ENCODE peak calls at places on chromosomes 6 and 20, in four cellular contexts. Z is hepatocyte, F is mammary epithelial cell, S is right cardiac atrium. V is an unnamed sample. For H3K9me3, the result is how much of the 10 kb centered on the place peaks cover.

GRCh38 chr6:37489697-37490336 is 9.9 kb downstream of the CCDC167 start:
- DNase-seq in Z (no peak), F (no peak), S (peak), V (no peak)

GRCh38 chr20:32482251-32483220 is 102.6 kb downstream of the NOL4L start:
- DNase-seq in Z (peak), F (peak), S (peak), V (no peak)

GRCh38 chr20:21179796-21180195 is 53.9 kb downstream of the KIZ start:
- DNase-seq in Z (no peak), F (no peak), S (no peak), V (no peak)

GRCh38 chr20:49583669-49584417 is 15.9 kb upstream of the PTGIS start:
- DNase-seq in Z (peak), F (peak), S (peak), V (peak)

GRCh38 chr6:90294989-90295853 is 1.4 kb downstream of the BACH2 start:
- DNase-seq in Z (peak), F (peak), S (peak), V (peak)

GRCh38 chr6:167462913-167463312 is 138.0 kb downstream of the TTLL2 start:
- DNase-seq in Z (no peak), F (no peak), S (no peak), V (no peak)

GRCh38 chr20:1841554-1842140 is 53.6 kb upstream of the SIRPA start:
- DNase-seq in Z (no peak), F (peak), S (no peak), V (no peak)

GRCh38 chr20:55253765-55254164 is 751.6 kb downstream of the CBLN4 start:
- DNase-seq in Z (peak), F (peak), S (no peak), V (no peak)

GRCh38 chr6:44594471-44594870 is 207.0 kb downstream of the CDC5L start:
- DNase-seq in Z (no peak), F (no peak), S (no peak), V (no peak)

GRCh38 chr6:158765509-158766068 is 53.6 kb downstream of the EZR start:
- DNase-seq in Z (peak), F (no peak), S (no peak), V (no peak)

GRCh38 chr20:59515013-59515905 is 89.1 kb upstream of the PHACTR3 start:
- DNase-seq in Z (peak), F (peak), S (peak), V (peak)

GRCh38 chr20:12660918-12661317 is 347.9 kb upstream of the SPTLC3 start:
- DNase-seq in Z (peak), F (peak), S (no peak), V (no peak)

GRCh38 chr6:100745419-100746041 is 135.6 kb downstream of the ASCC3 start:
- DNase-seq in Z (no peak), F (no peak), S (no peak), V (no peak)

GRCh38 chr6:85449388-85449817 is 480 bp upstream of the NT5E start:
- DNase-seq in Z (no peak), F (peak), S (peak), V (no peak)

GRCh38 chr6:43202451-43202850 is 20.5 kb downstream of the CUL9 start:
- DNase-seq in Z (no peak), F (no peak), S (no peak), V (no peak)

GRCh38 chr6:55410674-55411073 is 83.4 kb downstream of the GFRAL start:
- DNase-seq in Z (no peak), F (no peak), S (no peak), V (no peak)
- H3K9me3 ChIP-seq in Z (under half), F (under half), S (under half), V (under half)

GRCh38 chr20:44593721-44594120 is 11.3 kb downstream of the PKIG start:
- DNase-seq in Z (no peak), F (no peak), S (no peak), V (no peak)
- H3K4me3 ChIP-seq in Z (no peak), F (no peak), S (no peak), V (no peak)

GRCh38 chr6:169931223-169931760 is 179.9 kb downstream of the ERMARD start:
- DNase-seq in Z (no peak), F (no peak), S (no peak), V (no peak)
- H3K9me3 ChIP-seq in Z (under half), F (under half), S (under half), V (under half)

DNA sequence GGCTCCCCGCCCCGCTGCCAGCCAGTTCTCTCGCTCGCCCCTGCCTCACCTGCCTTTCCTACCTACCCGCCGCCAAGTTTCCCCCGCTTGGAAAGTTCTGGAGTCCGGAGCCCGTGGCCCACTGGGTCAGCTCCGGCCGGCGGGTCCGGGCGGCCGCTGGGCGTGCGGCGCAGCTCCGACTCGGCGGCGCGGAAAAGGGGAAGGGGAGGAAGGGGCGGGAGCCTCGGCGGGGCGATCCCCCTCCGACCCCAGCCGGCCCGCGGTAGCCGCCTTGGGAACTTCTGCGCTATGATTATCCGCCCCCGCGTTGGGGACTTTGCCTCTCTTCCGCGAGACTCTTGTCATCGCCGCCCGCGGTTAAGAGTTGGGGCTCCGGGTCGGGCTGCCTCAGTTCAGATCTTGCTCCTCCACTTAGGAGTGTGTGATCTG is 31.0 kb downstream of the SF3B5 start:
- DNase-seq in Z (peak), F (no peak), S (peak), V (peak)
- H3K4me3 ChIP-seq in Z (peak), F (peak), S (peak), V (peak)

V was measured in lung.